ENCODE peak calls at places on chromosomes 2 and 18, in six cellular contexts. Z is endothelial cell, A is progenitor cell of endocrine pancreas, B is mucosa of gallbladder, C is AG10803, Q is lung microvascular endothelial cell. K is an unnamed sample.

GRCh38 chr18:3283908-3284307 is 22.0 kb downstream of the MYL12B start:
- DNase-seq in Q (peak), B (no peak), A (no peak), Z (no peak), C (no peak), K (no peak)

GRCh38 chr2:195003926-195004325 is 653.1 kb upstream of the SLC39A10 start:
- DNase-seq in Q (no peak), A (no peak), C (no peak), B (no peak), Z (no peak), K (no peak)

GRCh38 chr18:36295880-36296301 is 1.6 kb upstream of the FHOD3 start:
- DNase-seq in C (no peak), B (no peak), A (no peak), Z (no peak), Q (no peak), K (no peak)

GRCh38 chr2:239464166-239465016 is 63.6 kb upstream of the HDAC4 start:
- DNase-seq in Q (no peak), Z (no peak), B (no peak), A (no peak), C (no peak), K (no peak)

GRCh38 chr2:55090702-55091101 is 40.5 kb upstream of the RTN4 start:
- DNase-seq in Q (no peak), A (no peak), B (no peak), C (peak), Z (no peak), K (no peak)

GRCh38 chr2:43340066-43340465 is 113.7 kb upstream of the ZFP36L2 start:
- DNase-seq in B (no peak), C (peak), Q (peak), Z (no peak), A (no peak), K (no peak)

GRCh38 chr18:3321133-3321812 is 59.3 kb downstream of the MYL12B start:
- DNase-seq in A (no peak), Z (no peak), Q (peak), B (peak), C (peak), K (no peak)

GRCh38 chr2:96899084-96899735 is 29.3 kb upstream of the SEMA4C start:
- DNase-seq in B (no peak), C (no peak), Z (no peak), A (no peak), Q (no peak), K (no peak)

GRCh38 chr2:30208453-30208852 is 22.9 kb upstream of the LBH start:
- DNase-seq in Q (peak), Z (peak), C (peak), A (peak), B (peak), K (peak)

GRCh38 chr2:184765048-184765881 is 166.9 kb downstream of the ZNF804A start:
- DNase-seq in B (no peak), A (no peak), Q (no peak), C (no peak), Z (no peak), K (no peak)

GRCh38 chr2:149767516-149767974 is 180.0 kb upstream of the MMADHC start:
- DNase-seq in A (no peak), Z (no peak), Q (peak), B (no peak), C (peak), K (no peak)

GRCh38 chr18:71442830-71443229 is 1101.3 kb downstream of the CBLN2 start:
- DNase-seq in C (no peak), B (no peak), Q (no peak), Z (no peak), A (no peak), K (no peak)

GRCh38 chr18:41532344-41533086 is 422.5 kb upstream of the PIK3C3 start:
- DNase-seq in C (no peak), A (no peak), Z (peak), Q (no peak), B (no peak), K (no peak)

GRCh38 chr2:97546711-97547110 is 43.0 kb downstream of the ANKRD36B start:
- DNase-seq in B (no peak), A (no peak), Z (no peak), C (no peak), Q (peak), K (no peak)

GRCh38 chr18:6731197-6731596 is 1.7 kb downstream of the ARHGAP28 start:
- DNase-seq in A (no peak), B (no peak), C (peak), Q (no peak), Z (no peak), K (no peak)

GRCh38 chr2:120395686-120396518 is 50.0 kb downstream of the INHBB start:
- DNase-seq in Q (no peak), B (no peak), C (no peak), Z (no peak), A (no peak), K (no peak)

GRCh38 chr2:208549546-208550158 is 143.1 kb downstream of the PTH2R start:
- DNase-seq in C (no peak), B (no peak), Q (no peak), Z (no peak), A (no peak), K (no peak)

GRCh38 chr18:7876354-7876753 is 309.2 kb downstream of the PTPRM start:
- DNase-seq in Q (no peak), C (no peak), B (no peak), Z (no peak), A (no peak), K (no peak)

GRCh38 chr18:50527636-50528307 is 32.1 kb upstream of the MAPK4 start:
- DNase-seq in B (peak), Q (no peak), Z (no peak), A (no peak), C (no peak), K (no peak)

GRCh38 chr2:74199275-74199701 is 873 bp downstream of the MTHFD2 start:
- DNase-seq in B (no peak), C (no peak), Q (no peak), Z (no peak), A (no peak), K (no peak)

GRCh38 chr18:55106906-55107305 is 147.6 kb upstream of the CCDC68 start:
- DNase-seq in Z (no peak), C (no peak), B (no peak), Q (no peak), A (no peak), K (no peak)

GRCh38 chr2:196383799-196384198 is 212.4 kb upstream of the STK17B start:
- DNase-seq in Q (no peak), C (no peak), B (no peak), A (no peak), Z (no peak), K (no peak)

GRCh38 chr18:9849407-9849961 is 36.3 kb upstream of the TXNDC2 start:
- DNase-seq in Q (peak), B (peak), A (no peak), C (no peak), Z (peak), K (no peak)

GRCh38 chr2:23418490-23418911 is 33.5 kb downstream of the KLHL29 start:
- DNase-seq in C (peak), Z (no peak), A (no peak), B (no peak), Q (no peak), K (no peak)

GRCh38 chr2:164737612-164738081 is 104.0 kb downstream of the COBLL1 start:
- DNase-seq in B (peak), C (peak), Q (peak), A (peak), Z (peak), K (peak)

GRCh38 chr2:186308347-186308746 is 177.7 kb upstream of the ZC3H15 start:
- DNase-seq in A (no peak), B (no peak), Z (no peak), Q (no peak), C (no peak), K (no peak)

GRCh38 chr2:209868595-209868994 is 97.0 kb downstream of the UNC80 start:
- DNase-seq in C (no peak), A (no peak), Z (no peak), Q (no peak), B (no peak), K (no peak)

GRCh38 chr2:136916131-136916530 is 150.8 kb downstream of the THSD7B start:
- DNase-seq in C (no peak), B (no peak), A (no peak), Z (no peak), Q (no peak), K (no peak)

GRCh38 chr2:171957061-171957460 is 34.8 kb downstream of the HAT1 start:
- DNase-seq in Q (peak), Z (no peak), C (peak), B (no peak), A (no peak), K (peak)

GRCh38 chr2:113963965-113964364 is 74.1 kb downstream of the ACTR3 start:
- DNase-seq in Q (no peak), A (no peak), B (no peak), C (peak), Z (no peak), K (no peak)

GRCh38 chr2:212088353-212088752 is 450.2 kb downstream of the ERBB4 start:
- DNase-seq in Z (no peak), B (no peak), A (no peak), Q (no peak), C (no peak), K (no peak)

GRCh38 chr2:1502891-1503304 is 89.6 kb downstream of the TPO start:
- DNase-seq in Q (no peak), C (no peak), B (no peak), A (no peak), Z (no peak), K (no peak)

GRCh38 chr2:128376241-128377041 is 57.8 kb upstream of the HS6ST1 start:
- DNase-seq in B (no peak), A (no peak), Z (no peak), Q (no peak), C (no peak), K (no peak)

GRCh38 chr2:105576440-105577241 is 168.1 kb upstream of the NCK2 start:
- DNase-seq in B (no peak), C (peak), Z (no peak), Q (peak), A (no peak), K (no peak)

GRCh38 chr2:80943487-80943886 is 638.9 kb upstream of the LRRTM1 start:
- DNase-seq in Z (no peak), B (no peak), C (no peak), A (no peak), Q (no peak), K (no peak)

GRCh38 chr18:5868218-5868904 is 27.0 kb downstream of the TMEM200C start:
- DNase-seq in A (peak), Z (peak), C (peak), Q (peak), B (peak), K (peak)

GRCh38 chr2:36362291-36362690 is 6.7 kb downstream of the CRIM1 start:
- DNase-seq in Q (no peak), Z (no peak), B (no peak), C (peak), A (no peak), K (no peak)

GRCh38 chr2:62038980-62039771 is 133.7 kb downstream of the COMMD1 start:
- DNase-seq in B (no peak), C (peak), A (no peak), Z (no peak), Q (peak), K (peak)

K was measured in activated naive CD4-positive, alpha-beta T cell treated with anti-CD3 and anti-CD28 coated beads for 36 hours.